ENCODE peak calls at places on chromosomes 3 and 15, in six cellular contexts. B, I, Y, N, C and V are unnamed samples.
A peak's percentile ranks its signal among the peaks of the same experiment; 100 is the strongest.

GRCh38 chr3:59885907-59886400 is 836.1 kb upstream of the CFAP20DC start:
- DNase-seq in I (no peak), N (no peak), B (peak; percentile 64), Y (no peak), C (no peak), V (no peak)

GRCh38 chr3:141544697-141545096 is 57.9 kb downstream of the RASA2 start:
- DNase-seq in I (no peak), Y (no peak), C (no peak), N (no peak), B (peak; percentile 43), V (no peak)

GRCh38 chr3:71208273-71209095 is 375.0 kb downstream of the FOXP1 start:
- DNase-seq in Y (peak; percentile 70), I (no peak), C (peak; percentile 33), B (peak; percentile 28), N (no peak), V (no peak)

GRCh38 chr3:141412936-141413354 is 44.6 kb downstream of the ZBTB38 start:
- DNase-seq in Y (no peak), I (no peak), C (peak; percentile 85), B (peak; percentile 73), N (no peak), V (no peak)

GRCh38 chr3:63352008-63352279 is 73.8 kb downstream of the SYNPR start:
- DNase-seq in B (no peak), C (no peak), N (no peak), I (no peak), Y (no peak), V (no peak)

GRCh38 chr3:149776170-149776569 is 16.2 kb downstream of the ANKUB1 start:
- DNase-seq in N (no peak), Y (no peak), C (no peak), I (no peak), B (no peak), V (no peak)

GRCh38 chr15:96331942-96332853 is 1.7 kb downstream of the NR2F2 start:
- DNase-seq in B (peak; percentile 70), N (peak; percentile 74), Y (peak; percentile 79), C (no peak), I (peak; percentile 11), V (no peak)

GRCh38 chr15:77607111-77607893 is 25.4 kb downstream of the LINGO1 start:
- DNase-seq in N (no peak), B (no peak), I (no peak), Y (peak; percentile 74), C (peak; percentile 39), V (no peak)

GRCh38 chr3:181210275-181210674 is 220.7 kb upstream of the DNAJC19 start:
- DNase-seq in C (peak; percentile 15), I (peak; percentile 9), Y (peak; percentile 16), B (peak; percentile 32), N (no peak), V (no peak)

GRCh38 chr15:70974004-70974832 is 81.6 kb downstream of the LRRC49 start:
- DNase-seq in C (peak; percentile 83), N (no peak), Y (peak; percentile 46), B (peak; percentile 51), I (no peak), V (no peak)

GRCh38 chr3:132749786-132750185 is 27.6 kb upstream of the NPHP3 start:
- DNase-seq in I (no peak), Y (no peak), C (peak; percentile 19), N (no peak), B (no peak), V (no peak)

GRCh38 chr3:108024146-108024836 is 66.5 kb downstream of the CD47 start:
- DNase-seq in I (no peak), N (no peak), B (no peak), C (peak; percentile 22), Y (no peak), V (peak; percentile 13)

GRCh38 chr3:127803619-127804018 is 18.7 kb downstream of the MGLL start:
- DNase-seq in B (peak; percentile 94), Y (peak; percentile 87), I (no peak), N (no peak), C (peak; percentile 98), V (no peak)

GRCh38 chr15:44340410-44340809 is 51.9 kb downstream of the GOLM2 start:
- DNase-seq in B (peak; percentile 68), Y (peak; percentile 42), I (no peak), C (peak; percentile 84), N (no peak), V (no peak)

GRCh38 chr3:184429786-184430185 is 49.9 kb downstream of the CHRD start:
- DNase-seq in Y (no peak), C (no peak), B (peak; percentile 31), N (no peak), I (no peak), V (no peak)

GRCh38 chr3:72247645-72248388 is 462.9 kb upstream of the PROK2 start:
- DNase-seq in I (no peak), N (no peak), C (no peak), B (no peak), Y (no peak), V (no peak)

GRCh38 chr3:67907735-67908134 is 253.3 kb upstream of the SUCLG2 start:
- DNase-seq in B (no peak), I (no peak), Y (no peak), N (no peak), C (no peak), V (no peak)

GRCh38 chr3:73580343-73580742 is 44.4 kb downstream of the PDZRN3 start:
- DNase-seq in C (peak; percentile 100), B (no peak), I (no peak), N (no peak), Y (no peak), V (no peak)

GRCh38 chr3:124361566-124361965 is 368.7 kb upstream of the UMPS start:
- DNase-seq in Y (no peak), I (no peak), C (no peak), N (no peak), B (no peak), V (no peak)

GRCh38 chr3:97793415-97794019 is 28.3 kb upstream of the CRYBG3 start:
- DNase-seq in C (peak; percentile 64), Y (peak; percentile 56), I (peak; percentile 23), B (peak; percentile 76), N (no peak), V (no peak)

GRCh38 chr15:48866141-48866563 is 11.8 kb upstream of the EID1 start:
- DNase-seq in I (no peak), C (peak; percentile 58), Y (no peak), B (no peak), N (no peak), V (no peak)

GRCh38 chr3:55718956-55719355 is 231.8 kb upstream of the WNT5A start:
- DNase-seq in C (no peak), I (no peak), N (no peak), B (no peak), Y (no peak), V (no peak)

GRCh38 chr3:55718475-55718874 is 231.4 kb upstream of the WNT5A start:
- DNase-seq in I (no peak), B (no peak), C (peak; percentile 75), N (no peak), Y (no peak), V (no peak)

GRCh38 chr3:55720614-55721013 is 233.5 kb upstream of the WNT5A start:
- DNase-seq in N (no peak), Y (peak; percentile 64), I (no peak), C (peak; percentile 80), B (no peak), V (no peak)

GRCh38 chr3:55718074-55718473 is 231.0 kb upstream of the WNT5A start:
- DNase-seq in C (no peak), I (no peak), B (no peak), Y (no peak), N (no peak), V (no peak)

DNA sequence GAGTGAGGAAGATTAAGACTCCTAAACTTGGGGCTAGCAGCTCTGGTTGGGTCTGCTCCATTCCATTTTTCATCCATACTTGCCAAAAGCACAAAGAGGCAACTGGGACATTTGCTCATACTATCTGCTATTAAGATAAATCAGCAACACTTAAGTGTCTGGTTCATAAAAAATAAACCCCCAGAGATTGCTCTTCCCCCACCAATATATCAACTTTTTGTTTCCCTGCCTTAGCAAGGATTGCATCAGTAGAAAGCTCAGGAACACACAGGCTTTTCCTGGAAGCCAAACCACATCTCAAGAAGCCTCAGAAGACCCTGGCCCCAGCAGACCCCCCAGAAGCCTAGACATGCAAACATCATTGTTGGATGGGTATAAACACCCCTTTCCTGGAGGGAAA is 232.4 kb upstream of the WNT5A start:
- DNase-seq in N (no peak), B (no peak), Y (no peak), C (no peak), I (no peak), V (no peak)
- H2BK120ac ChIP-seq in N (no peak overlapping the region), B (no peak overlapping the region), Y (no peak overlapping the region), C (peak overlapping the region; percentile 91), I (no peak overlapping the region), V (no peak overlapping the region)

GRCh38 chr3:4322635-4323034 is 19.5 kb downstream of the SETMAR start:
- DNase-seq in Y (no peak), C (peak; percentile 81), N (no peak), I (no peak), B (no peak), V (no peak)

GRCh38 chr3:4323246-4324027 is 20.3 kb downstream of the SETMAR start:
- DNase-seq in N (no peak), C (no peak), Y (no peak), I (no peak), B (no peak), V (no peak)

GRCh38 chr3:4314688-4315087 is 11.5 kb downstream of the SETMAR start:
- DNase-seq in C (peak; percentile 9), B (no peak), N (no peak), I (no peak), Y (no peak), V (no peak)

GRCh38 chr3:4321732-4322131 is 18.6 kb downstream of the SETMAR start:
- DNase-seq in I (no peak), C (no peak), N (no peak), Y (no peak), B (no peak), V (no peak)

GRCh38 chr3:4320453-4320852 is 17.3 kb downstream of the SETMAR start:
- DNase-seq in I (no peak), C (no peak), N (no peak), B (no peak), Y (no peak), V (no peak)
- H2BK120ac ChIP-seq in I (no peak overlapping the region), C (no peak overlapping the region), N (no peak overlapping the region), B (no peak overlapping the region), Y (no peak overlapping the region), V (no peak overlapping the region)

GRCh38 chr3:196357905-196358304 is 19.7 kb upstream of the TM4SF19 start:
- DNase-seq in I (no peak), B (no peak), Y (no peak), N (no peak), C (no peak), V (no peak)

GRCh38 chr3:196351541-196351940 is 13.4 kb upstream of the TM4SF19 start:
- DNase-seq in B (no peak), N (no peak), Y (no peak), I (no peak), C (no peak), V (no peak)

GRCh38 chr3:196356556-196356955 is 18.4 kb upstream of the TM4SF19 start:
- DNase-seq in B (no peak), N (no peak), I (no peak), C (no peak), Y (no peak), V (no peak)

GRCh38 chr3:196355668-196356067 is 17.5 kb upstream of the TM4SF19 start:
- DNase-seq in N (no peak), C (no peak), B (no peak), Y (no peak), I (no peak), V (no peak)

GRCh38 chr3:196354151-196354550 is 16.0 kb upstream of the TM4SF19 start:
- DNase-seq in C (no peak), B (no peak), Y (no peak), N (no peak), I (no peak), V (no peak)
- H2BK120ac ChIP-seq in C (no peak overlapping the region), B (no peak overlapping the region), Y (no peak overlapping the region), N (no peak overlapping the region), I (no peak overlapping the region), V (no peak overlapping the region)

GRCh38 chr3:25378912-25379311 is 49.2 kb upstream of the RARB start:
- DNase-seq in I (no peak), Y (no peak), B (no peak), N (no peak), C (no peak), V (no peak)
- H2BK120ac ChIP-seq in I (no peak overlapping the region), Y (no peak overlapping the region), B (no peak overlapping the region), N (no peak overlapping the region), C (no peak overlapping the region), V (no peak overlapping the region)